ENCODE peak calls at places on chromosome 1, in seven cellular contexts. K, A, N, G, Y, Z and T are unnamed samples.

GRCh38 chr1:167924553-167925223 is 10.8 kb upstream of the ADCY10 start:
- DNase-seq in N (no peak), Z (no peak), G (no peak), K (no peak), Y (no peak), A (no peak), T (no peak)

GRCh38 chr1:233459470-233459945 is 132.0 kb downstream of the MAP3K21 start:
- DNase-seq in K (no peak), Z (no peak), Y (no peak), G (no peak), N (no peak), A (no peak), T (no peak)

GRCh38 chr1:2472109-2472508 is 4.0 kb upstream of the PLCH2 start:
- DNase-seq in Y (no peak), Z (no peak), G (no peak), K (no peak), N (no peak), A (no peak), T (no peak)

GRCh38 chr1:15436881-15437449 is 1.3 kb upstream of the CTRC start:
- DNase-seq in G (no peak), Z (no peak), N (no peak), Y (no peak), K (no peak), A (no peak), T (no peak)

GRCh38 chr1:186033744-186034345 is 299.7 kb downstream of the HMCN1 start:
- DNase-seq in A (no peak), K (no peak), G (no peak), N (no peak), Z (no peak), Y (no peak), T (no peak)

GRCh38 chr1:109347511-109347910 is 40.7 kb upstream of the MYBPHL start:
- DNase-seq in K (no peak), Y (no peak), A (no peak), G (no peak), Z (no peak), N (no peak), T (no peak)

GRCh38 chr1:63135174-63135512 is 187.2 kb upstream of the FOXD3 start:
- DNase-seq in Y (no peak), Z (no peak), A (no peak), N (no peak), G (no peak), K (no peak), T (no peak)

GRCh38 chr1:59378621-59379020 is 81.7 kb downstream of the FGGY start:
- DNase-seq in G (no peak), Z (no peak), K (no peak), Y (no peak), A (no peak), N (no peak), T (no peak)

GRCh38 chr1:211236633-211237321 is 22.4 kb upstream of the RCOR3 start:
- DNase-seq in Y (no peak), K (no peak), N (no peak), Z (no peak), A (peak; percentile 26), G (no peak), T (no peak)

GRCh38 chr1:10380594-10381275 is 18.1 kb upstream of the PGD start:
- DNase-seq in G (no peak), Y (peak; percentile 89), K (no peak), Z (peak; percentile 43), N (no peak), A (no peak), T (no peak)

GRCh38 chr1:167273027-167273800 is 52.5 kb downstream of the POU2F1 start:
- DNase-seq in Y (no peak), Z (no peak), G (no peak), N (no peak), K (no peak), A (no peak), T (no peak)

GRCh38 chr1:62407398-62408009 is 29.3 kb upstream of the USP1 start:
- DNase-seq in Y (peak; percentile 46), G (no peak), N (peak; percentile 31), Z (peak; percentile 31), K (peak; percentile 73), A (peak; percentile 50), T (no peak)

GRCh38 chr1:160675641-160676410 is 29.0 kb upstream of the SLAMF1 start:
- DNase-seq in Y (peak; percentile 77), K (peak; percentile 75), A (peak; percentile 70), Z (peak; percentile 27), N (peak; percentile 58), G (peak; percentile 60), T (peak; percentile 78)

GRCh38 chr1:207004931-207005830 is 27.4 kb downstream of the C1orf116 start:
- DNase-seq in N (peak; percentile 62), G (no peak), K (peak; percentile 78), Y (peak; percentile 88), Z (no peak), A (peak; percentile 67), T (peak; percentile 59)

GRCh38 chr1:18820791-18821641 is 38.4 kb downstream of the TAS1R2 start:
- DNase-seq in Y (peak; percentile 60), N (peak; percentile 89), K (peak; percentile 91), A (peak; percentile 80), Z (peak; percentile 23), G (peak; percentile 54), T (peak; percentile 93)

GRCh38 chr1:15919316-15919715 is 56.6 kb downstream of the ZBTB17 start:
- DNase-seq in Z (no peak), K (no peak), G (no peak), N (no peak), A (no peak), Y (no peak), T (no peak)

GRCh38 chr1:42801832-42802483 is 15.0 kb upstream of the ERMAP start:
- DNase-seq in Z (peak; percentile 24), G (no peak), N (no peak), Y (no peak), K (no peak), A (no peak), T (no peak)

GRCh38 chr1:227759345-227760300 is 24.4 kb downstream of the SNAP47 start:
- DNase-seq in A (no peak), G (no peak), Y (no peak), Z (peak; percentile 93), K (no peak), N (no peak), T (no peak)

GRCh38 chr1:39852876-39853275 is 30.4 kb downstream of the TRIT1 start:
- DNase-seq in N (no peak), Y (no peak), K (no peak), G (no peak), A (peak; percentile 7), Z (no peak), T (no peak)

GRCh38 chr1:7299329-7299799 is 471.7 kb upstream of the VAMP3 start:
- DNase-seq in Y (peak; percentile 96), G (no peak), Z (peak; percentile 88), K (peak; percentile 55), A (no peak), N (no peak), T (no peak)

GRCh38 chr1:22077728-22078127 is 25.2 kb downstream of the CDC42 start:
- DNase-seq in Y (no peak), N (no peak), Z (no peak), K (no peak), A (no peak), G (no peak), T (no peak)

GRCh38 chr1:22075718-22076117 is 23.2 kb downstream of the CDC42 start:
- DNase-seq in N (no peak), Z (no peak), G (no peak), K (no peak), Y (no peak), A (no peak), T (no peak)

GRCh38 chr1:22076346-22076745 is 23.8 kb downstream of the CDC42 start:
- DNase-seq in G (no peak), K (no peak), A (no peak), N (no peak), Z (no peak), Y (no peak), T (no peak)

GRCh38 chr1:22080184-22080583 is 27.7 kb downstream of the CDC42 start:
- DNase-seq in Y (no peak), Z (no peak), A (no peak), G (no peak), N (no peak), K (no peak), T (no peak)

GRCh38 chr1:22078133-22078532 is 25.6 kb downstream of the CDC42 start:
- DNase-seq in N (no peak), G (no peak), Y (no peak), Z (no peak), K (no peak), A (no peak), T (no peak)
- TF ChIP-seq CTCF in N (no peak), G (no peak), Y (no peak), Z (no peak), K (no peak), A (no peak), T (no peak)

DNA sequence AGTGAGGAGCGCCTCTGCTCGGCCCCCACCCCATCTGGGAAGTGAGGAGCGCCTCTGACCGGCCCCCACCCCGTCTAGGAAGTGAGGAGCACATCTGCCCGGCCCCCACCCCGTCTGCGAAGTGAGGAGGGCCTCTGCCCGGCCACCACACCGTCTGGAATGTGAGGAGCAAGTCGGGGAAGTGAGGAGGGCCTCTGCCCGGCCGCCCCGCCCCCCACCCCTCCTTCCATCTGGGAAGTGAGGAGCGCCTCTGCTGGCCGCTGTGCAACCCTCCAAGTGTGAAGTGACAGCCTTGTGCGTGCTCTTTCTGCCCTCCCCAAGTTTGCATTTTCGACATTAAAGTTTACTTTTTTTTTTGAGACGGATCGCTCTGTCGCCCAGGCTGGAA is 5.1 kb upstream of the ZZZ3 start:
- DNase-seq in G (no peak), K (peak; percentile 86), Z (no peak), A (peak; percentile 15), Y (peak; percentile 41), N (peak; percentile 26), T (peak; percentile 44)
- TF ChIP-seq CTCF in G (no peak), K (peak; percentile 54), Z (peak; percentile 5), A (no peak), Y (peak; percentile 7), N (peak; percentile 49), T (no peak)

GRCh38 chr1:226201029-226201593 is 14.6 kb upstream of the ACBD3 start:
- DNase-seq in Y (peak; percentile 21), G (no peak), N (no peak), A (peak; percentile 22), K (peak; percentile 49), Z (no peak), T (no peak)
- TF ChIP-seq CTCF in Y (no peak), G (no peak), N (peak; percentile 24), A (no peak), K (peak; percentile 56), Z (peak; percentile 43), T (no peak)

DNA sequence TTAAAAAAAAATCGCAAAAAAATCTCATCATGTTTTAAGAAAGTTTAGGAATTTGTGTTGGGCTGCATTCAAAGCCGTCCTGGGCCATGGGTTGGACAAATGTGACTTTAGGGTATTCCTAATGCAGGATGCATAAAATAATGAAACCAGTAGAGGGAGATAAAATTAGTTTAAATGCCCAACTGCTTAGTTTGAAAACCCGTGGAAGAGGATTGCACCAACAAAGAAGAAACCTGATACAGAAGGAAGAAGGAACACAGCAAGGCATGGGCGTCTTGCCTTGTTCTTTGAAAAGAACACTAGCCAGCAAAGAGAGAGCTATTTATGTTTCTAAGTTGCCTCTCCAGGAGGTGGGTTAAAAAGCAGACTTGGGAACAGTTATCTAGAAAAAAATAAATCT is 37.9 kb downstream of the WDR3 start:
- DNase-seq in N (no peak), Z (peak; percentile 29), K (peak; percentile 55), A (no peak), Y (peak; percentile 2), G (no peak), T (no peak)
- TF ChIP-seq CTCF in N (peak; percentile 40), Z (peak; percentile 25), K (peak; percentile 43), A (no peak), Y (no peak), G (no peak), T (peak; percentile 24)